ENCODE peak calls at places on chromosomes 5 and 9, in five cellular contexts. H is tibial artery, R is heart right ventricle, V is uterus, Z is GM23248. T is an unnamed sample. For H3K9me3 and H3K4me1, the result is how much of the 10 kb centered on the place peaks cover.

GRCh38 chr5:155025890-155026289 is 12.3 kb downstream of the KIF4B start:
- DNase-seq in V (no peak), R (no peak), Z (no peak), H (no peak), T (no peak)

GRCh38 chr5:75536694-75537360 is 25.1 kb downstream of the POLK start:
- DNase-seq in H (no peak), V (no peak), R (no peak), Z (no peak), T (no peak)

GRCh38 chr5:139746691-139747582 is 48.7 kb upstream of the PSD2 start:
- DNase-seq in H (peak), R (no peak), V (peak), Z (peak), T (no peak)

GRCh38 chr5:142171270-142171669 is 62.7 kb downstream of the NDFIP1 start:
- DNase-seq in H (no peak), Z (no peak), R (no peak), V (no peak), T (no peak)

GRCh38 chr9:86977205-86977835 is 30.0 kb upstream of the GAS1 start:
- DNase-seq in Z (peak), H (no peak), V (no peak), R (no peak), T (no peak)

GRCh38 chr5:34957857-34958690 is 28.7 kb downstream of the DNAJC21 start:
- DNase-seq in R (no peak), H (no peak), V (no peak), Z (peak), T (no peak)

GRCh38 chr9:135501261-135502167 is 1.0 kb downstream of the MRPS2 start:
- DNase-seq in R (no peak), Z (peak), H (peak), V (no peak), T (no peak)

GRCh38 chr9:88236531-88237453 is 98.5 kb upstream of the SPATA31C2 start:
- DNase-seq in R (peak), V (peak), H (no peak), Z (peak), T (peak)

GRCh38 chr5:22709743-22710142 is 143.4 kb downstream of the CDH12 start:
- DNase-seq in R (no peak), Z (no peak), V (no peak), H (no peak), T (no peak)

GRCh38 chr9:93467062-93467416 is 13.7 kb upstream of the FAM120AOS start:
- DNase-seq in V (no peak), R (no peak), H (no peak), Z (no peak), T (no peak)

DNA sequence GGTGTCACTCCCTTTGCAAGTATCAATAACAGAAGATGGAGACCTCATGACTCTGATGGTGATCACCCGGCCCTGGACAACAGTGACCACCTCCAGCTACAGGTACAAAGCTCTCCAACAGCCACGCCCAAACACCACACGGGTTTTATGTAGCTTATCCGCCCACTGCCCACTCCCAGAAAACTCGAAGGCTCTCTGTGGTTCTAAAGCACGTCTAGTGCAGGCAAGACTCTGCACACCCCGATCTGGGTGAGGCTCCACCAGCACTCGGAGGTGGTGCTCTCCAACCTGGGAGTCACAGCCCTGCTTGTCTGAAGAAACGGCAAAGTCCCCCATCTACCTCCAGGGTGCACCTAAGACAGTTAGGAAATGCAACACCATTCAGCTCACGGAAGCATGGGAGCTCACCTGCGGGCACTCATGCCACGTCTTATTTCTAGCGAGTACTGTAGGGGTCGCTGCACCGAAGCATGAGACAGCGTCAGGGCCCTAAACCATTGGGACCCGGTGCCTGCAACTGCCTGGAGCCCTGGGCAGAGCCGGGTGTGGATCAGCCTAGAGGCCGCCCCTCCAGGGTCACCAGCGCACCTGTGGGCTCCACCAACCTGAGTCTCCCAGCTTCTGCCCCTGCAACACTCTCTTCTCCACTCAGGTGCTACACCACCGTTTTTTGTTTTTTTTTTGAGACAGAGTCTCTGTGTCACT is 58.1 kb upstream of the ZNF354A start:
- DNase-seq in Z (no peak), H (no peak), V (no peak), R (no peak), T (no peak)
- H3K9me3 ChIP-seq in Z (under half), H (under half), V (under half), R (under half), T (under half)

DNA sequence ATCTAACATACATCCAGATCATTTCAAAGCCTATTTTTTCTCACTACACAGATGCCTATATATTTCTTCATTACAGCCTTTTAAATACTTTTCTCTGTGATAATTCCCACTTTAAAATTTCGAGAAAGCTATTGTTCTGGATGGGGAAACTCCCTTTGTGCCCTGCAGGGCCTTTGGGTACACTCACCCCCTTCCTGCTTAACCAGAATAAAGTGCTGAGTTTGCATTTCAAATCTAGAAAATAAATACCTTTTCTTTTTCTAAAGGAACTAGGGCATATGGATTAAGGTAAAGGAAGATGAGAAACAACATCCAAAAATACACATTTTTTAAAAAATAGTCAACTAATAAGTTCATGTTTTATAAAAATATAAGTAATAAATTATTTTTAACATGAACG is 323.9 kb downstream of the ADGRV1 start:
- DNase-seq in Z (no peak), R (no peak), H (no peak), V (no peak), T (no peak)
- H3K27ac ChIP-seq in Z (no peak), R (no peak), H (no peak), V (no peak), T (no peak)

DNA sequence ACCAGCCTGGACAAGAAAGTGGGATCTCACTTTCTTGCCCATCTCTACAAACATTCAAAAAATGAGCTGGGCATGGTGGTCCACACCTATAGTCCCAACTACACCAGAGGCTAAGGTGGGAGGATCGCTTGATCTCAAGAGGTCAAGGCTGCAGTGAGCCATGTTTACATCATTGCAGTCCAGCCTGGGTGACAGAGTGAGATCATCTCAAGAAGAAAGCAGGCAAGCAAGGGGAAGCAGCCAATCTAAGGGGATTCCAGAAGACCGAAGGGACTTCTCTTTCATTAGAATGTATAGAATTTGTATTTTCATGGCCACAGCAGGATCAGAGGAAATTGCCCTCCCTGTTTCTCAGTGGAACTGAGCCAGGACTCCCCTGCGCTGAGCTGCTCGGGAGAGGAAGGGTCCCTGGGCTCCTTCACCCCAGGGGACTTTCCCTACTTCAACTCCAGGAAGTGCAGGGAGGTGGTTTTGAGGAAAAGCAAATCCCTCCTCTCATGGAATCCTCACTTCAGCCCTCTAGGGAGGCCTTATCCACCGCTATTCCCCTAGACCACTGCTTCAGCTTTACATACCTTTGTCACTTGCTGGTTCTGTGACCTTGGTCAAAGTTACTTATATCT is 12.1 kb downstream of the WWC1 start:
- DNase-seq in H (no peak), Z (no peak), R (no peak), V (no peak), T (no peak)
- H3K4me1 ChIP-seq in H (under half), Z (under half), R (under half), V (under half), T (half or more)

GRCh38 chr5:17947029-17947428 is 312.8 kb downstream of the TAF11L14 start:
- DNase-seq in V (no peak), H (no peak), Z (no peak), R (no peak), T (no peak)
- H3K9me3 ChIP-seq in V (under half), H (under half), Z (under half), R (half or more), T (under half)

GRCh38 chr5:67094476-67095300 is 101.9 kb downstream of the CD180 start:
- DNase-seq in Z (peak), H (peak), R (no peak), V (peak), T (peak)
- H3K27ac ChIP-seq in Z (peak), H (peak), R (peak), V (peak), T (peak)